ENCODE peak calls at places on chromosomes 16 and 17, in five cellular contexts. W, B, U, J and M are unnamed samples.

GRCh38 chr17:35804658-35805192 is 4.6 kb upstream of the TAF15 start:
- DNase-seq in U (no peak), W (no peak), B (no peak), J (peak; percentile 67), M (no peak)

GRCh38 chr17:17367931-17368330 is 64.8 kb downstream of the NT5M start:
- DNase-seq in J (no peak), B (no peak), U (no peak), W (peak; percentile 20), M (peak; percentile 30)

GRCh38 chr16:80828495-80828894 is 24.1 kb upstream of the CDYL2 start:
- DNase-seq in J (no peak), W (no peak), U (no peak), B (no peak), M (no peak)

GRCh38 chr17:8994319-8994718 is 27.0 kb upstream of the NTN1 start:
- DNase-seq in B (no peak), J (peak; percentile 79), W (peak; percentile 93), U (peak; percentile 73), M (peak; percentile 87)

GRCh38 chr16:13793788-13794461 is 126.0 kb upstream of the ERCC4 start:
- DNase-seq in J (no peak), B (no peak), W (no peak), U (no peak), M (no peak)

GRCh38 chr17:40598021-40598927 is 33.0 kb upstream of the CCR7 start:
- DNase-seq in J (no peak), B (no peak), U (no peak), W (no peak), M (peak; percentile 81)

GRCh38 chr17:54172654-54173316 is 350.1 kb downstream of the KIF2B start:
- DNase-seq in U (no peak), J (no peak), W (no peak), B (no peak), M (no peak)

GRCh38 chr16:16857603-16858283 is 478.8 kb downstream of the NPIPA7 start:
- DNase-seq in B (no peak), U (no peak), W (no peak), J (no peak), M (no peak)

GRCh38 chr17:10612957-10613744 is 44.0 kb downstream of the MYH3 start:
- DNase-seq in B (no peak), U (no peak), W (no peak), J (no peak), M (no peak)

GRCh38 chr17:69857412-69857835 is 217.6 kb upstream of the KCNJ16 start:
- DNase-seq in U (no peak), J (no peak), W (no peak), B (no peak), M (no peak)

GRCh38 chr16:68508013-68508412 is 31.1 kb upstream of the ZFP90 start:
- DNase-seq in J (no peak), B (no peak), W (no peak), U (no peak), M (no peak)

GRCh38 chr16:77238593-77238992 is 39.4 kb downstream of the SYCE1L start:
- DNase-seq in U (no peak), W (no peak), B (no peak), J (no peak), M (no peak)

GRCh38 chr17:34252138-34252889 is 2.8 kb upstream of the CCL2 start:
- DNase-seq in W (peak; percentile 87), B (peak; percentile 86), U (peak; percentile 98), J (peak; percentile 73), M (peak; percentile 91)

GRCh38 chr16:77882359-77882758 is 94.0 kb downstream of the VAT1L start:
- DNase-seq in J (no peak), U (no peak), W (no peak), B (no peak), M (no peak)

GRCh38 chr17:56863974-56864373 is 30.0 kb downstream of the DGKE start:
- DNase-seq in B (no peak), U (no peak), W (no peak), J (no peak), M (no peak)

GRCh38 chr17:8944748-8945147 is 20.8 kb downstream of the PIK3R5 start:
- DNase-seq in J (no peak), B (no peak), U (no peak), W (no peak), M (no peak)

GRCh38 chr17:48022906-48023305 is 14.7 kb downstream of the COPZ2 start:
- DNase-seq in W (no peak), B (no peak), U (no peak), J (no peak), M (no peak)

GRCh38 chr16:20216818-20217217 is 110.5 kb downstream of the GP2 start:
- DNase-seq in U (no peak), W (no peak), B (no peak), J (no peak), M (no peak)

GRCh38 chr16:9817586-9817985 is 364.6 kb downstream of the GRIN2A start:
- DNase-seq in U (no peak), W (no peak), J (no peak), B (no peak), M (no peak)

GRCh38 chr17:70137451-70138230 is 31.7 kb upstream of the KCNJ2 start:
- DNase-seq in J (peak; percentile 73), B (peak; percentile 4), W (no peak), U (no peak), M (no peak)

GRCh38 chr16:81333356-81333755 is 18.6 kb downstream of the GAN start:
- DNase-seq in B (no peak), J (no peak), U (no peak), W (no peak), M (no peak)

GRCh38 chr16:50641818-50642187 is 39.3 kb downstream of the SNX20 start:
- DNase-seq in W (no peak), U (no peak), J (no peak), B (no peak), M (no peak)

GRCh38 chr16:83887564-83887963 is 11.4 kb upstream of the MLYCD start:
- DNase-seq in W (no peak), B (no peak), J (no peak), U (no peak), M (no peak)

GRCh38 chr16:57498031-57498430 is 11.7 kb upstream of the DOK4 start:
- DNase-seq in J (no peak), B (no peak), U (no peak), W (peak; percentile 4), M (no peak)

GRCh38 chr16:57502048-57502775 is 15.9 kb upstream of the DOK4 start:
- DNase-seq in J (no peak), W (no peak), B (no peak), U (no peak), M (no peak)

GRCh38 chr16:57503366-57503765 is 17.1 kb upstream of the DOK4 start:
- DNase-seq in J (no peak), W (peak; percentile 78), U (no peak), B (no peak), M (no peak)

GRCh38 chr16:57501492-57501891 is 15.2 kb upstream of the DOK4 start:
- DNase-seq in U (no peak), W (peak; percentile 27), B (no peak), J (no peak), M (no peak)

DNA sequence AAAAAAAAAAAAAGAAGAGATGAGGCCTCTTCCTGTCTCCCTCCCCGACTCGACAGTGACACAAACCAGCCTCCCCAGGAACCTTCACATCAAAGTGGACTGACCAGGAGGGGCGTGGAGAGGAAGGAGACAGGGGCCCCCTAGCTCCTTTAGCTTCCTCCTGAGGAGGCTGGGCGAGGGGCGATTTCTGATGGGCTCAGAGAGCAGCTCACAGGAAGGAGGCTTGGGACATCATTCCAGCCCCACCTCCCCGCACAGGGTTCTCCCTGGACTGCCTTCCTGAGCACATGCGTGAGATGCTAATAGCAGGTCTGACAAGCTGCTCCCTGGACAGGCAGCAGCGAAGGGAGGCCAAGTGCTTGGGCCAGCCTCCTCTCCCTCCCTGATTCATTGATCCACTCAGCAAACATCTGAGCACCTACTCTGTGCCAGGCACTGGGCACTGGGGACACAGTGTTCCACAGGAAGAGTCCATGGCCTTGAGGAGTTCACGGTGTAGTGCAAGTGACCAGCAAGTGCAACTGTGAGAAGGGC is 14.4 kb upstream of the DOK4 start:
- DNase-seq in U (peak; percentile 8), B (no peak), W (peak; percentile 68), J (no peak), M (no peak)
- H3K4me1 ChIP-seq in U (no peaks in the 10 kb centered on the region), B (no peaks in the 10 kb centered on the region), W (peaks cover 4% of the 10 kb centered on the region), J (no peaks in the 10 kb centered on the region), M (peaks cover 12% of the 10 kb centered on the region)

DNA sequence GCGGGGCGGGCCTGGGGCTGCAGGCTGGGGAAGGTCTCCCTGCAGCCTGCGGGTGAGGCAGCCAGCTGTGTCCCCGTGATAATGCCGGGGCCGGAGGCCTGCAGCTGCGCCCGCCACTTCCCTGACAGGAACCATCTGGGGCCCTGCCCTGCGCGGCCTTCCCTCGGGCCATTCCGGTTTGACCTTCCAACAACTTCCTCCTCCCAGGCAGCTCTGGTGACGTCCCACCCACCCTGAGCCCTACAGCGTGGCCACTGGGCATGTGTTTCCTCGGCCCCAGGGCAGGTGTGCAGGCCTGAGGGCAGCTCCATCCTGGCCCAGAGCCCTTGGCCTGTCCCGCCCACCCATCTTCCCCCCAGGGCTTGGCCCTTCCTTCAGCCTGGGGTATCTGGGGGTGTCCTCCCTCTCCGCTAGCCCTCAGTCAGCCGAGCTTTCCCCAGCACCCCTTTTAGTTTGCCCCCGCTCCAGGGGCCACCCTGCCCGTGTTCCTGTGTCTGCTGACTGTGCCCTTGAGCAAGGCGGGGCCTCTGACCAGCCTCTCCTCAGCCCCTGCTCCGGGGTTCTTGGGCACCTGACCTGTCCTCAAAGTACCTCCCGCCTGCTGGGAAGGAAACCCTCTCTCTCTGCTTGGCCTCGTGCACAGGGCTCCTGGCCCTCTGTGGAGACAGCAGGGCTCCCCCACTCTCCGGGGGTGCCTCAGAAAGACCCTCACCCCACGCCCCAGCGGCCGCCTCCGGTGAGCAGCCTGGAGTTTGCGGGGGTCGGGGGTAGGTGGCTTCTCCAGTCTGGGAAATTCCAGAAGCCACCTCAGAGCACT is at the start of gene CBFA2T3:
- DNase-seq in W (peak; percentile 96), B (no peak), U (peak; percentile 84), J (peak; percentile 70), M (peak; percentile 86)
- H3K4me1 ChIP-seq in W (peaks cover 66% of the 10 kb centered on the region), B (no peaks in the 10 kb centered on the region), U (peaks cover 22% of the 10 kb centered on the region), J (no peaks in the 10 kb centered on the region), M (peaks cover 23% of the 10 kb centered on the region)

GRCh38 chr17:77399319-77399959 is 258.7 kb downstream of the SEC14L1 start:
- DNase-seq in B (no peak), U (no peak), W (no peak), J (no peak), M (no peak)

GRCh38 chr17:77402159-77402731 is 261.5 kb downstream of the SEC14L1 start:
- DNase-seq in W (no peak), U (no peak), B (no peak), J (no peak), M (no peak)

GRCh38 chr17:77403854-77404253 is 263.1 kb downstream of the SEC14L1 start:
- DNase-seq in W (no peak), B (no peak), U (no peak), J (no peak), M (no peak)

GRCh38 chr17:77398274-77398673 is 257.5 kb downstream of the SEC14L1 start:
- DNase-seq in U (no peak), B (no peak), J (no peak), W (no peak), M (no peak)

DNA sequence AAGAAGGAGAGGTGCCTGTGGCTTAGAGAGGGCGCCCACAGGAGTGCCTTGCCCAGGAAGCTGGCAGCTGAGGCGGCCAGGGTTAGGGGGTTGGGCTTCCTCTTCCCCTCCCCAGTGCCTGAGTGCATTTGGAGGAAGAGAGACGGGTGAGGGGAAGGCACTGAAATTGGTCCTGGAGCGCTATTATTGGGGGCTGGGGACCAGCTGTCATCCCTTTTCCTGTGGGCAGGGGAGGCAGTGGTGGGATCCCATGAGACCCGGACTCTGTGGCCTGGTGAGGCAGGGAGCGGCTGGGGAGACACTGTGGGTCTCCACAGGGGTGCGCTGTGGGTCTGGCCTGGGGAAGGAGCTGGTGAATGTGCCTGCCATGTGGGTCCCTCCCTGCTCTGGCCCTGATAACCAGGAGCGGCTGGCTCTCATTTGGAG is 259.7 kb downstream of the SEC14L1 start:
- DNase-seq in J (no peak), U (peak; percentile 45), W (no peak), B (no peak), M (no peak)
- H3K4me1 ChIP-seq in J (peaks cover 4% of the 10 kb centered on the region), U (peaks cover 90% of the 10 kb centered on the region), W (peaks cover 49% of the 10 kb centered on the region), B (peaks cover 58% of the 10 kb centered on the region), M (peaks cover 37% of the 10 kb centered on the region)

GRCh38 chr16:73060216-73060615 is 12.3 kb upstream of the ZFHX3 start:
- DNase-seq in W (no peak), J (no peak), U (no peak), B (no peak), M (no peak)
- H3K4me1 ChIP-seq in W (peaks cover 46% of the 10 kb centered on the region), J (peaks cover 3% of the 10 kb centered on the region), U (peaks cover 65% of the 10 kb centered on the region), B (peaks cover 41% of the 10 kb centered on the region), M (peaks cover 20% of the 10 kb centered on the region)